ENCODE peak calls at places on chromosomes 1 and 21, in ten cellular contexts. O, C, M, T, K, U, S, G, E and N are unnamed samples.

GRCh38 chr1:214476958-214477870 is 74.2 kb downstream of the PTPN14 start:
- DNase-seq in O (no peak), S (no peak), U (no peak), M (no peak), E (no peak), T (no peak), K (no peak), G (no peak), C (no peak), N (no peak)

GRCh38 chr1:111101854-111102642 is 37.8 kb downstream of the DRAM2 start:
- DNase-seq in O (no peak), M (no peak), S (no peak), U (no peak), C (no peak), G (no peak), K (no peak), T (peak; percentile 23), E (no peak), N (no peak)

GRCh38 chr1:112714313-112715263 is 544 bp downstream of the PPM1J start:
- DNase-seq in K (peak; percentile 58), U (no peak), M (peak; percentile 28), S (no peak), T (peak; percentile 65), E (no peak), C (no peak), G (no peak), O (peak; percentile 47), N (peak; percentile 87)

GRCh38 chr1:194629011-194629410 is 1442.6 kb upstream of the B3GALT2 start:
- DNase-seq in G (no peak), E (no peak), T (no peak), U (no peak), M (no peak), K (no peak), C (no peak), O (no peak), S (no peak), N (no peak)

GRCh38 chr1:220880726-220881506 is 1.7 kb downstream of the HLX start:
- DNase-seq in O (peak; percentile 57), K (peak; percentile 71), S (no peak), M (peak; percentile 55), G (no peak), T (no peak), E (peak; percentile 70), U (peak; percentile 81), C (no peak), N (peak; percentile 84)

GRCh38 chr21:43892984-43893535 is 28.0 kb downstream of the AGPAT3 start:
- DNase-seq in C (no peak), M (no peak), U (no peak), E (no peak), G (no peak), T (no peak), S (no peak), K (no peak), O (no peak), N (no peak)

GRCh38 chr1:233090706-233091494 is 140.5 kb downstream of the NTPCR start:
- DNase-seq in M (no peak), S (no peak), U (no peak), C (no peak), G (no peak), K (no peak), O (no peak), T (no peak), E (no peak), N (no peak)

GRCh38 chr1:59506952-59507351 is 210.1 kb downstream of the FGGY start:
- DNase-seq in C (no peak), S (no peak), M (peak; percentile 68), U (no peak), E (no peak), G (no peak), O (no peak), T (no peak), K (no peak), N (no peak)

GRCh38 chr21:45450741-45451740 is 46.1 kb downstream of the COL18A1 start:
- DNase-seq in O (no peak), T (no peak), U (no peak), E (peak; percentile 9), S (no peak), G (no peak), M (no peak), K (no peak), C (no peak), N (peak; percentile 72)

GRCh38 chr21:45453308-45453950 is 48.5 kb downstream of the COL18A1 start:
- DNase-seq in E (peak; percentile 5), C (no peak), S (no peak), U (no peak), G (no peak), O (no peak), M (no peak), K (no peak), T (no peak), N (peak; percentile 58)

GRCh38 chr21:45452696-45453307 is 47.8 kb downstream of the COL18A1 start:
- DNase-seq in G (no peak), M (no peak), T (no peak), K (no peak), C (no peak), S (no peak), E (no peak), O (no peak), U (no peak), N (no peak)

GRCh38 chr21:45449658-45450502 is 44.9 kb downstream of the COL18A1 start:
- DNase-seq in O (no peak), S (no peak), U (no peak), E (peak; percentile 7), G (no peak), K (no peak), C (no peak), M (no peak), T (no peak), N (peak; percentile 59)

DNA sequence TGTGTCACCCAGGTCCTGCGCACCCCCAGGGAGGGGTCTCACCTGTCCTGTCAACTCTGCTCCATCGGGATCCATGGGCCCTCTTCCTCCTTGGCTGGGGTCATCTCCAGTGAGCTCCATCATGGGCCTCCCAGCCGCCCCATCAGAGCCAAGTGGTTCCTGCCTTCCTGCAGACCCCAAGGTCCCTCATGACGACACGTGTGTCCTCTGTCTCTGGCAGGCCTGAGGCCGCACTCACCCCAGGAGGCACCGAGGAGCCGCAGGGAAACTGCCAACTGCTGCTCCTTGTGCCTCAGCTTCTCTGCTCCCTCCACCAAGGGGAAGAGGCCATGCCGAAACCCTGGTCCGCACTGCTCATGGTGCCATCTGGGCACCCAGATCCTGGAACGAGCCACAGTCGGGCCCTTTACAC is 46.8 kb downstream of the COL18A1 start:
- DNase-seq in O (no peak), C (no peak), G (no peak), K (no peak), M (no peak), E (no peak), U (no peak), T (no peak), S (no peak), N (peak; percentile 66)
- H3K4me1 ChIP-seq in O (no peaks in the 10 kb centered on the region), C (no peaks in the 10 kb centered on the region), G (no peaks in the 10 kb centered on the region), K (peaks cover 38% of the 10 kb centered on the region), M (peaks cover 29% of the 10 kb centered on the region), E (peaks cover 35% of the 10 kb centered on the region), U (no peaks in the 10 kb centered on the region), T (no peaks in the 10 kb centered on the region), S (no peaks in the 10 kb centered on the region), N (peaks cover 33% of the 10 kb centered on the region)

DNA sequence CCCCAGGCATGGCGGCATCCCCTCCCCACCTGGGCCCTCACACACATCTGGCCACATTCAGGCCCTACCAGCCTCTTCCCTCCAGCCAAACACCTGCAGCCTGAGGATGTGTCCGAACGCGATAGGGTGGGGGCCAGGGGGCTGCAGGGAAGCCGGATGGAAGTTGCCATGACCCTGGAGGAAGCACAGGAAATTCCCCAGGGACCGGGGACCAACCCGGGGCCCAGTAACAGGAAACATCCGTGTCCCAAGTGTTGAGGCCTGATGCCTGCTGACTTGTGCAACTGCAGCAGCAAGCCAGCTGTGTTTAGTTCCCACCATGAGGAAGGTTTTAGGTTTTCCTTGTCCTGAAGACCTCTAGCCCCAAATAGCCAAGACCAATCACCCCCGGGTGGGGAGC is 30.0 kb downstream of the MEGF6 start:
- DNase-seq in G (no peak), M (no peak), K (no peak), E (no peak), U (no peak), C (no peak), O (no peak), S (no peak), T (no peak), N (no peak)
- H3K4me1 ChIP-seq in G (no peaks in the 10 kb centered on the region), M (no peaks in the 10 kb centered on the region), K (peaks cover 7% of the 10 kb centered on the region), E (no peaks in the 10 kb centered on the region), U (no peaks in the 10 kb centered on the region), C (no peaks in the 10 kb centered on the region), O (no peaks in the 10 kb centered on the region), S (no peaks in the 10 kb centered on the region), T (no peaks in the 10 kb centered on the region), N (no peaks in the 10 kb centered on the region)

DNA sequence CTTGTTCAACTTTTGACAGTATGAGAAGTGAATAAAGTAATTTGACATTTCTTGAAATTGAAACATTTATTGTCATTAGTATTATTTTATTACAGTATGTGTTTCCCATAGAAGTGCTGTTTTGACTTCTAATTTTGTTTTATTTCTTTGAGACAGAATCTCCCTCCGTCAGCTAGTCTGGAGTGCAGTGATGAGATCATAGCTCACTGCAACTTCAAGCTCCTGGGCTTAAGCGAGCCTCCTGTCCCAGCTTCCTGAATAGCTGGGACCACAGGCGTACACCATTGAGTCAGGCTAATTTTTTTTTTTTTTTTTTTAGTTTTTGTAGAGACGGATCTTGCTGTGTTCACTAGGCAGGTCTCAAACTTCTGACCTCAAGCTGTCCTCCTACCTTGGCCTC is 29.2 kb downstream of the THRAP3 start:
- DNase-seq in T (no peak), G (no peak), M (no peak), C (no peak), K (no peak), U (no peak), S (no peak), O (no peak), E (no peak), N (no peak)
- H3K4me1 ChIP-seq in T (peaks cover 26% of the 10 kb centered on the region), G (no peaks in the 10 kb centered on the region), M (peaks cover 58% of the 10 kb centered on the region), C (no peaks in the 10 kb centered on the region), K (peaks cover 81% of the 10 kb centered on the region), U (no peaks in the 10 kb centered on the region), S (no peaks in the 10 kb centered on the region), O (no peaks in the 10 kb centered on the region), E (peaks cover 86% of the 10 kb centered on the region), N (peaks cover 16% of the 10 kb centered on the region)

GRCh38 chr1:228096416-228097332 is 6.5 kb downstream of the C1orf35 start:
- DNase-seq in U (no peak), E (no peak), M (no peak), T (no peak), C (no peak), S (no peak), K (no peak), G (no peak), O (peak; percentile 22), N (peak; percentile 64)

GRCh38 chr1:228094432-228095016 is 8.6 kb downstream of the C1orf35 start:
- DNase-seq in C (no peak), T (no peak), G (no peak), E (no peak), K (no peak), O (no peak), U (no peak), S (no peak), M (no peak), N (peak; percentile 43)

GRCh38 chr1:228093050-228093906 is 9.8 kb downstream of the C1orf35 start:
- DNase-seq in C (no peak), O (peak; percentile 12), T (no peak), K (no peak), M (no peak), U (no peak), S (no peak), G (no peak), E (no peak), N (no peak)

GRCh38 chr1:228095938-228096337 is 7.2 kb downstream of the C1orf35 start:
- DNase-seq in U (no peak), O (peak; percentile 20), C (no peak), S (no peak), G (no peak), T (no peak), M (no peak), K (no peak), E (no peak), N (peak; percentile 10)

DNA sequence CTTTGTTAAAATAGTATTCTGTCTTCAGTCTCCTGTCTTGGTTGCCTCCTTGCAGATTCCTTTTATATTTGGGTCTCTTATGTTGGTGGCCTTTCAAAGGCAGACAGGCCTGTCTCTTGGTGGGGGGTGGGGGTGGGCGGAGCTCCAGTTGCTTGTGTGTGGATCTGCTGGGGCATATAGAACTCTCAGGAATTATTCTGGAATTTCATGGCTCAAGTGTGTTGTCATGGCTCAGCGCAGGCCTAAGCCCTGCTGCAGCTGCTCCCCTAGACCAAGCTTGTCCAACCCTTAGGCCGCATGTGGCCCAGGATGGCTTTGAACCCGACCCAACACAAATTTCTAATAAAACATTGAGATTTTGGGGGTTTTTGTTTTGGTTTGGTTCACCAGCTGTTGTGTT is 8.0 kb downstream of the C1orf35 start:
- DNase-seq in U (no peak), G (no peak), T (no peak), M (no peak), C (no peak), O (no peak), E (no peak), K (no peak), S (no peak), N (peak; percentile 33)
- H3K4me1 ChIP-seq in U (no peaks in the 10 kb centered on the region), G (peaks cover 4% of the 10 kb centered on the region), T (peaks cover 2% of the 10 kb centered on the region), M (peaks cover 73% of the 10 kb centered on the region), C (no peaks in the 10 kb centered on the region), O (no peaks in the 10 kb centered on the region), E (peaks cover 63% of the 10 kb centered on the region), K (peaks cover 41% of the 10 kb centered on the region), S (no peaks in the 10 kb centered on the region), N (peaks cover 18% of the 10 kb centered on the region)